ENCODE peak calls at places on chromosome 3, in eight cellular contexts. W is thyroid gland, V is IMR-90, Y is testis, M is body of pancreas, F is heart left ventricle, G is H54, S is endothelial cell of umbilical vein. C is an unnamed sample.
A peak's percentile ranks its signal among the peaks of the same experiment; 100 is the strongest.

GRCh38 chr3:13515036-13515435 is 33.9 kb upstream of the FBLN2 start:
- DNase-seq in Y (no peak), G (no peak), W (no peak), V (no peak), F (no peak), M (no peak), S (no peak), C (no peak)

GRCh38 chr3:160676547-160677303 is at the start of gene ARL14:
- DNase-seq in G (peak; percentile 19), F (no peak), M (peak; percentile 55), V (peak; percentile 68), Y (no peak), W (peak; percentile 17), S (peak; percentile 60), C (no peak)

GRCh38 chr3:116863842-116864626 is 154.5 kb downstream of the TUSC7 start:
- DNase-seq in Y (peak; percentile 27), G (no peak), M (no peak), S (peak; percentile 79), F (no peak), W (no peak), V (peak; percentile 64), C (no peak)

GRCh38 chr3:4410174-4410573 is 56.9 kb downstream of the SUMF1 start:
- DNase-seq in M (no peak), W (no peak), S (peak; percentile 42), F (no peak), G (no peak), Y (no peak), V (no peak), C (no peak)

GRCh38 chr3:64344721-64345207 is 119.5 kb upstream of the PRICKLE2 start:
- DNase-seq in Y (no peak), W (no peak), S (no peak), V (peak; percentile 85), G (no peak), F (no peak), M (no peak), C (no peak)

GRCh38 chr3:45188714-45189659 is 37.1 kb downstream of the TMEM158 start:
- DNase-seq in M (no peak), V (peak; percentile 28), F (no peak), G (no peak), Y (no peak), S (no peak), W (no peak), C (no peak)

GRCh38 chr3:71251156-71251775 is 332.3 kb downstream of the FOXP1 start:
- DNase-seq in F (no peak), G (no peak), S (peak; percentile 59), V (peak; percentile 98), M (no peak), Y (no peak), W (no peak), C (no peak)

GRCh38 chr3:118941236-118941635 is 93.4 kb downstream of the IGSF11 start:
- DNase-seq in W (no peak), G (no peak), F (no peak), M (no peak), V (no peak), Y (no peak), S (no peak), C (no peak)

GRCh38 chr3:125507128-125507527 is 12.9 kb downstream of the SNX4 start:
- DNase-seq in W (no peak), V (no peak), G (no peak), Y (no peak), S (no peak), M (no peak), F (no peak), C (no peak)
- TF ChIP-seq POLR2A in W (no peak), V (no peak), G (no peak), Y (no peak), S (no peak), M (no peak), F (no peak), C (no peak)

GRCh38 chr3:9838856-9839255 is 5.0 kb downstream of the RPUSD3 start:
- DNase-seq in F (no peak), W (no peak), S (no peak), M (no peak), Y (no peak), G (no peak), V (no peak), C (no peak)

GRCh38 chr3:9846231-9846630 is 2.4 kb upstream of the RPUSD3 start:
- DNase-seq in S (no peak), W (no peak), M (no peak), Y (no peak), V (no peak), G (no peak), F (no peak), C (no peak)

GRCh38 chr3:9841015-9841414 is 2.8 kb downstream of the RPUSD3 start:
- DNase-seq in W (no peak), M (no peak), S (no peak), G (no peak), Y (no peak), V (no peak), F (no peak), C (no peak)

GRCh38 chr3:9846931-9847488 is 3.2 kb upstream of the RPUSD3 start:
- DNase-seq in Y (no peak), V (no peak), G (no peak), F (no peak), M (no peak), W (no peak), S (no peak), C (no peak)

GRCh38 chr3:9843715-9844438 is at the start of gene RPUSD3:
- DNase-seq in G (peak; percentile 93), Y (peak; percentile 99), M (peak; percentile 99), W (peak; percentile 97), V (peak; percentile 93), F (peak; percentile 98), S (peak; percentile 96), C (peak; percentile 100)
- TF ChIP-seq POLR2A in G (peak; percentile 88), Y (peak; percentile 20), M (no peak), W (no peak), V (no peak), F (peak; percentile 87), S (peak; percentile 77), C (no peak)

GRCh38 chr3:52801839-52802238 is 7.2 kb downstream of the ITIH3 start:
- DNase-seq in Y (no peak), V (no peak), M (no peak), F (no peak), W (no peak), S (no peak), G (no peak), C (no peak)
- TF ChIP-seq POLR2A in Y (no peak), V (no peak), M (no peak), F (no peak), W (no peak), S (no peak), G (no peak), C (no peak)

DNA sequence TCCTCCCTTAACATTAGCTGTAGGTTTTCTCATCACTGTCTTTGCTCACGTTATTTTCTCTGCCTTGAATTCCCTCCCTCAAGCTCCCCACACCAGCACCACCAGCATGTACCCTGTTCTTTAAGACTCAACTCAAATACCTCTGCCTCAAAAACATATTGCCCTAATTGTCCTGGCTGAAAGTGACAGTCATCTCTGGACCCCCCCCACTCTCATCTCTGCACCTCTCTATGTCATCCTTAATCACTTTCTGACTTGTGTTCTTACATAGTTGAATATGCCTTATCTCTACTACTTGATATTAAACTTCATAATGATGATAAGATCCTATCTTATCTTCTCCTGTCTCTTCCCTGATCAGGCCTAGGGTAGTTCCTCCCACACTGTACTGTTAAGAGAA is 345.2 kb upstream of the TPRG1 start:
- DNase-seq in M (no peak), S (no peak), F (no peak), G (no peak), Y (no peak), W (no peak), V (no peak), C (no peak)
- TF ChIP-seq POLR2A in M (no peak), S (no peak), F (no peak), G (no peak), Y (no peak), W (no peak), V (no peak), C (no peak)

DNA sequence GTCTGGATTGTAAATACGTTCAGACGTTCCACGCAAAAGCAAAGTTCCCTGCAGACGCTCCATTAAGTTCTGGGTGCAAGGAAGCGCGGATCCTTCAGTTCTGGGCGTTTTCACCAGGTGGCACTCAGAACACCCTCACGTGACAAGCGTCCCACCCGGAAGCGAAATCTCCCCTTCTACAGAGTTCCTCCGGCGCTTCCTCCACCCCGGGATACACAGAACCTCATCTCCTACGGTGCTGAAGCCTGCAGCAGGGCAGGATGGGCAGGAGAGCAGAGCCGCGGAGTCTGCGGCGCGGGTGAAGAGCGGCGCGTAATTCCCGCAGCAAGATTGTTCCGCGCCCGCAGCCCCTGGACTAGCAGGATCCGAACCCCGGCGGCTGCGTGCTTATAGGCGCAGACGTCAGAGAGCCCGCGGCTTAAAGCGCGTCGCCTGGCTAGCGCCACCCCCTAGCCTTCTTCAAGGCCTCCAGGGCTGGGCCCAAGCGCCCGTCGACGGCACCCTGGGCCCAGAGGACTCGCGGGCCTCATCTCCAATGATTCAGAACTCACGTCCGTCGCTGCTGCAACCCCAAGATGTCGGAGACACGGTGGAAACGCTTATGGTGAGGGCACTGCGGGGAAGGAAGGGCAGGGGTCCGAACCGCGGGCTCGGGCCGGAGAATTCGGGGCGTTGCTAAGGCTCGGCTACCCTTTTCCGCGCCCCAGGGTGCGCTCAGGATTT is at the start of gene SLC25A38:
- DNase-seq in M (peak; percentile 75), G (peak; percentile 75), F (peak; percentile 69), Y (peak; percentile 93), V (peak; percentile 85), S (peak; percentile 86), W (peak; percentile 82), C (peak; percentile 71)
- TF ChIP-seq POLR2A in M (peak; percentile 29), G (peak; percentile 31), F (no peak), Y (no peak), V (peak; percentile 66), S (peak; percentile 71), W (no peak), C (no peak)

GRCh38 chr3:194633349-194634004 is at the start of gene TMEM44:
- DNase-seq in M (peak; percentile 61), V (peak; percentile 69), S (peak; percentile 89), W (peak; percentile 79), F (peak; percentile 82), G (peak; percentile 91), Y (peak; percentile 73), C (peak; percentile 42)
- TF ChIP-seq POLR2A in M (no peak), V (peak; percentile 30), S (peak; percentile 40), W (no peak), F (peak; percentile 34), G (peak; percentile 49), Y (no peak), C (no peak)

GRCh38 chr3:185925353-185925752 is 12.5 kb downstream of the TRA2B start:
- DNase-seq in V (no peak), G (no peak), Y (no peak), F (no peak), S (no peak), M (no peak), W (no peak), C (no peak)
- TF ChIP-seq POLR2A in V (no peak), G (no peak), Y (no peak), F (no peak), S (no peak), M (no peak), W (no peak), C (no peak)

GRCh38 chr3:42036483-42036823 is 54.7 kb upstream of the TRAK1 start:
- DNase-seq in W (peak; percentile 80), V (peak; percentile 97), F (peak; percentile 66), G (peak; percentile 68), M (no peak), Y (peak; percentile 60), S (peak; percentile 92), C (peak; percentile 75)
- TF ChIP-seq POLR2A in W (no peak), V (no peak), F (peak; percentile 22), G (no peak), M (no peak), Y (no peak), S (no peak), C (no peak)

C was measured in lower leg skin.